ENCODE peak calls at places on chromosome 6, in nine cellular contexts. P, M, R, L, Q, S, C, O and N are unnamed samples.

GRCh38 chr6:43951063-43951755 is 176.0 kb downstream of the MRPL14 start:
- DNase-seq in C (peak; percentile 62), S (peak; percentile 51), Q (peak; percentile 61), R (no peak), O (no peak), P (no peak), M (peak; percentile 78), L (peak; percentile 95), N (peak; percentile 74)

GRCh38 chr6:105321207-105321606 is 81.7 kb downstream of the PREP start:
- DNase-seq in C (no peak), Q (no peak), O (no peak), M (no peak), L (no peak), P (no peak), R (peak; percentile 66), S (no peak), N (no peak)

GRCh38 chr6:73803562-73804221 is 107.7 kb downstream of the CD109 start:
- DNase-seq in Q (no peak), P (no peak), O (no peak), C (no peak), L (no peak), M (no peak), S (peak; percentile 44), R (no peak), N (peak; percentile 13)

GRCh38 chr6:154432533-154433476 is 76.2 kb upstream of the IPCEF1 start:
- DNase-seq in C (no peak), R (no peak), O (no peak), L (no peak), M (no peak), P (no peak), Q (no peak), S (no peak), N (no peak)

GRCh38 chr6:125910518-125910917 is 46.1 kb upstream of the HINT3 start:
- DNase-seq in P (no peak), C (no peak), O (no peak), M (no peak), Q (no peak), S (no peak), L (no peak), R (no peak), N (peak; percentile 33)

GRCh38 chr6:90351696-90352095 is 55.1 kb upstream of the BACH2 start:
- DNase-seq in Q (no peak), L (no peak), M (no peak), P (no peak), R (no peak), S (no peak), O (no peak), C (no peak), N (no peak)

GRCh38 chr6:55578537-55579363 is at the start of gene HMGCLL1:
- DNase-seq in R (peak; percentile 19), P (no peak), Q (peak; percentile 36), C (peak; percentile 58), S (peak; percentile 66), L (no peak), O (no peak), M (no peak), N (peak; percentile 2)

GRCh38 chr6:98636941-98637340 is 197.4 kb upstream of the POU3F2 start:
- DNase-seq in P (no peak), Q (no peak), O (no peak), S (no peak), M (no peak), L (no peak), R (no peak), C (no peak), N (no peak)

GRCh38 chr6:134964451-134965203 is 14.7 kb upstream of the ALDH8A1 start:
- DNase-seq in Q (no peak), L (no peak), P (no peak), R (no peak), S (no peak), M (no peak), O (no peak), C (no peak), N (no peak)

GRCh38 chr6:3777695-3778461 is 26.4 kb upstream of the PXDC1 start:
- DNase-seq in R (no peak), P (no peak), Q (no peak), O (no peak), C (no peak), L (no peak), M (no peak), S (peak; percentile 26), N (no peak)

GRCh38 chr6:53005667-53006250 is 10.7 kb upstream of the GSTA4 start:
- DNase-seq in Q (no peak), C (no peak), L (no peak), S (no peak), P (no peak), R (no peak), M (no peak), O (no peak), N (no peak)

GRCh38 chr6:16747232-16748027 is 13.8 kb downstream of the ATXN1 start:
- DNase-seq in S (no peak), O (no peak), L (no peak), P (no peak), Q (no peak), M (no peak), C (no peak), R (no peak), N (peak; percentile 73)

GRCh38 chr6:37487891-37488290 is 11.8 kb downstream of the CCDC167 start:
- DNase-seq in L (no peak), M (no peak), Q (no peak), P (no peak), S (no peak), C (no peak), R (no peak), O (no peak), N (no peak)

GRCh38 chr6:25359891-25360290 is 80.7 kb downstream of the CARMIL1 start:
- DNase-seq in P (no peak), C (no peak), L (no peak), S (no peak), Q (no peak), M (no peak), R (no peak), O (no peak), N (peak; percentile 48)

GRCh38 chr6:166749666-166750065 is 122.6 kb upstream of the RPS6KA2 start:
- DNase-seq in M (no peak), R (no peak), O (no peak), C (no peak), Q (no peak), S (no peak), L (no peak), P (no peak), N (no peak)

GRCh38 chr6:33430991-33431879 is 11.4 kb downstream of the SYNGAP1 start:
- DNase-seq in P (no peak), R (no peak), L (no peak), Q (peak; percentile 53), S (peak; percentile 83), M (peak; percentile 64), O (peak; percentile 80), C (peak; percentile 47), N (peak; percentile 47)

GRCh38 chr6:75934643-75935472 is 137.6 kb downstream of the IMPG1 start:
- DNase-seq in M (peak; percentile 50), P (no peak), R (no peak), O (no peak), S (peak; percentile 87), Q (no peak), L (no peak), C (no peak), N (peak; percentile 68)
- H3K4me3 ChIP-seq in M (peak overlapping the region; percentile 44), P (peak overlapping the region; percentile 33), R (peak overlapping the region; percentile 25), O (no peak overlapping the region), S (peak overlapping the region; percentile 21), Q (peak overlapping the region; percentile 58), L (peak overlapping the region; percentile 37), C (peak overlapping the region; percentile 61), N (peak overlapping the region; percentile 24)

GRCh38 chr6:1901556-1901955 is 291.8 kb downstream of the FOXC1 start:
- DNase-seq in S (no peak), O (no peak), P (no peak), R (no peak), L (no peak), Q (no peak), C (no peak), M (no peak), N (peak; percentile 53)
- H3K27ac ChIP-seq in S (no peak overlapping the region), O (no peak overlapping the region), P (no peak overlapping the region), R (no peak overlapping the region), L (no peak overlapping the region), Q (no peak overlapping the region), C (no peak overlapping the region), M (no peak overlapping the region), N (no peak overlapping the region)

GRCh38 chr6:118896339-118897136 is 2.6 kb downstream of the ASF1A start:
- DNase-seq in C (no peak), L (no peak), S (no peak), Q (no peak), O (no peak), R (no peak), M (no peak), P (no peak), N (peak; percentile 28)

GRCh38 chr6:118893882-118894424 is at the start of gene ASF1A:
- DNase-seq in Q (peak; percentile 95), M (peak; percentile 95), S (peak; percentile 95), O (peak; percentile 94), C (peak; percentile 96), R (peak; percentile 96), L (peak; percentile 97), P (peak; percentile 96), N (peak; percentile 99)

GRCh38 chr6:118893095-118893881 is 664 bp upstream of the ASF1A start:
- DNase-seq in M (no peak), Q (no peak), R (peak; percentile 34), C (no peak), P (no peak), S (no peak), L (no peak), O (peak; percentile 15), N (peak; percentile 61)

GRCh38 chr6:118894425-118895240 is 681 bp downstream of the ASF1A start:
- DNase-seq in P (peak; percentile 62), Q (peak; percentile 72), R (peak; percentile 29), O (peak; percentile 52), M (peak; percentile 78), S (peak; percentile 51), L (no peak), C (peak; percentile 72), N (peak; percentile 52)

GRCh38 chr6:118895241-118895561 is 1.2 kb downstream of the ASF1A start:
- DNase-seq in L (no peak), R (no peak), Q (no peak), P (no peak), O (no peak), C (no peak), S (no peak), M (no peak), N (no peak)
- H3K4me1 ChIP-seq in L (peaks cover 61% of the 10 kb centered on the region), R (peaks cover 20% of the 10 kb centered on the region), Q (peaks cover 19% of the 10 kb centered on the region), P (peaks cover 41% of the 10 kb centered on the region), O (peaks cover 60% of the 10 kb centered on the region), C (peaks cover 83% of the 10 kb centered on the region), S (peaks cover 11% of the 10 kb centered on the region), M (peaks cover 18% of the 10 kb centered on the region), N (peaks cover 9% of the 10 kb centered on the region)

DNA sequence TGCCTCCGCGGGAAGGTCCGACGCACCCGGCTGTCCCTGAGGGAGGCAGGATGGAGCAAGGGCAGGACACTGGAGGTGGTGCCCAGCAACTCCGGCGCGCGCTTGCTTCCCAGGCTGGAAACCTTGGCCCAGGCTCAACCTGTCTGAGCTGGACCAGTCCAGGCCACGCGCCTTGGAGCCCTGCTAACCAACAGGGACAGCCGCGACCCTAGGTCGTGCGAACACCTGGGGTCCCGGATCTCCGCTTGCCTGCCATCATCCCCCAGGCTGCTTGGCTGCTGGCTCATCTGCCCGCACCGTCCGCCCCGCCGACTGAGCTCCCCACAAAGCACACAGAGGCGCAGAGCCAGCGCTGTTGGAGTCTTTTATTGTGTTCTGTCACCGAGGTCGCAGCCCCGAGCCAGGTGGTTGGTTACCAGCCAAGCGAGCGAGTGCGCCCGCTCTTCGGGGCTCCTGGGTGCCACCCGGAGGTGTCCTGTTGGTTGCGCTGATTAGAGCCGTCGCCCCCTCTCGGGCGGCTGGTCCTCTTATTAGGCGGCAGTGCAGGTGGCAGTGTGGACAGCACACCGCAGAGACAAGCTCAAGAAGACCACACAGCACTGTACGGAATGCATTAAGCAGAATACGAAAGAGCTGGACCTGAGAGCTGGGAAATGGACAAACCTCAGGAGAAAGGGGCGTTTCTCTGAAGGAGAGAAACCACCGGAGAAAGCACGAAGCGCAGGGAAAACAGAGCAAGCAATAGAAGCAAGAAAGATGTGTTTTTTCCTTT is 3.8 kb downstream of the COL12A1 start:
- DNase-seq in L (no peak), R (no peak), Q (peak; percentile 46), P (no peak), O (no peak), M (peak; percentile 52), S (peak; percentile 41), C (peak; percentile 40), N (no peak)
- H3K4me3 ChIP-seq in L (peak overlapping the region; percentile 32), R (peak overlapping the region; percentile 61), Q (peak overlapping the region; percentile 28), P (peak overlapping the region; percentile 3), O (no peak overlapping the region), M (peak overlapping the region; percentile 34), S (peak overlapping the region; percentile 77), C (peak overlapping the region; percentile 51), N (no peak overlapping the region)